ENCODE peak calls at places on chromosomes 13 and 19, in four cellular contexts. L, K, T and N are unnamed samples.

GRCh38 chr19:11581740-11582139 is 4.3 kb upstream of the ACP5 start:
- DNase-seq in K (no peak), T (no peak), L (no peak), N (no peak)

GRCh38 chr19:33295621-33296472 is 6.5 kb downstream of the CEBPA start:
- DNase-seq in L (no peak), K (no peak), T (no peak), N (no peak)

GRCh38 chr13:97492684-97493371 is 58.9 kb downstream of the RAP2A start:
- DNase-seq in K (no peak), L (no peak), T (no peak), N (no peak)

GRCh38 chr13:40568246-40568645 is 98.2 kb downstream of the FOXO1 start:
- DNase-seq in T (no peak), L (no peak), K (no peak), N (no peak)

GRCh38 chr13:39835253-39835652 is 179.8 kb downstream of the COG6 start:
- DNase-seq in K (no peak), T (peak; percentile 12), L (no peak), N (no peak)

GRCh38 chr19:55436847-55437246 is 6.3 kb downstream of the SHISA7 start:
- DNase-seq in L (no peak), T (no peak), K (no peak), N (no peak)

GRCh38 chr13:59700281-59700680 is 463.4 kb downstream of the DIAPH3 start:
- DNase-seq in K (no peak), L (no peak), T (no peak), N (no peak)

GRCh38 chr19:51750381-51751124 is 1.1 kb downstream of the FPR1 start:
- DNase-seq in T (no peak), L (no peak), K (no peak), N (no peak)

GRCh38 chr13:101514695-101515275 is 62.3 kb downstream of the ITGBL1 start:
- DNase-seq in K (no peak), L (peak; percentile 48), T (peak; percentile 8), N (no peak)

GRCh38 chr19:14094854-14095253 is 4.3 kb upstream of the SAMD1 start:
- DNase-seq in T (no peak), K (no peak), L (no peak), N (no peak)

GRCh38 chr13:49643003-49643651 is 14.8 kb downstream of the ARL11 start:
- DNase-seq in T (no peak), K (no peak), L (no peak), N (no peak)

GRCh38 chr13:46992383-46992952 is 95.6 kb upstream of the HTR2A start:
- DNase-seq in T (no peak), L (no peak), K (no peak), N (no peak)

GRCh38 chr19:13215572-13216380 is 65.6 kb downstream of the IER2 start:
- DNase-seq in L (no peak), K (no peak), T (no peak), N (no peak)

GRCh38 chr13:76937416-76937815 is 10.9 kb upstream of the ACOD1 start:
- DNase-seq in T (no peak), K (peak; percentile 77), L (peak; percentile 94), N (no peak)

GRCh38 chr13:24983094-24983493 is 112.8 kb upstream of the PABPC3 start:
- DNase-seq in T (no peak), L (no peak), K (no peak), N (no peak)

GRCh38 chr13:100887729-100888151 is 213.1 kb upstream of the TMTC4 start:
- DNase-seq in L (no peak), K (peak; percentile 41), T (no peak), N (no peak)

GRCh38 chr19:28615966-28616365 is 597.0 kb downstream of the UQCRFS1 start:
- DNase-seq in K (no peak), L (no peak), T (no peak), N (no peak)

DNA sequence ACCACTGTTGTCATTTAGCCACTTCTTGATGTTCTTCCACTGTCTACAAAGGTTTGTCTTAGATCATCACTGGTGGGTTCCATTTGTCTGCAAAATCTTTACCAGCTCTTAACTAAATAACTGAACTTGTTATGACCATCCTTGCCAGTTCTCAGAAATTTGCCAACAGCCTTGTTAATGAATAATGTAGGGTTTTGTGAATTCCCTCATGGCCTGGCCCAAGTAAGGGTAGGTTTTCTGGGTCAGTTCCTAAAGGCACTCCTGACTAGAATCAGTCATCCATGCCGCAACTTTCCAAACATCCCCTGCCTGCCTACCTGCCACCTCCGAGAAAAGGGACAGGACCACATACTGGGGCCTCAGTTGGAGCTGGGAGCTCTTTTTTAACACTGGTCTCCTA is 4.0 kb downstream of the COL4A1 start:
- DNase-seq in K (no peak), T (no peak), L (no peak), N (no peak)
- TF ChIP-seq CTCF in K (no peak), T (no peak), L (no peak), N (no peak)

GRCh38 chr19:2231621-2232221 is 4.4 kb downstream of the PLEKHJ1 start:
- DNase-seq in T (no peak), L (no peak), K (no peak), N (no peak)
- TF ChIP-seq CTCF in T (no peak), L (no peak), K (no peak), N (no peak)

GRCh38 chr19:29967623-29968022 is 25.6 kb downstream of the URI1 start:
- DNase-seq in L (no peak), T (no peak), K (no peak), N (no peak)
- TF ChIP-seq CTCF in L (no peak), T (no peak), K (no peak), N (no peak)

GRCh38 chr13:20353973-20354372 is 121.9 kb upstream of the GJB6 start:
- DNase-seq in T (no peak), K (peak; percentile 37), L (no peak), N (no peak)
- TF ChIP-seq CTCF in T (no peak), K (peak; percentile 15), L (no peak), N (no peak)